ENCODE peak calls at places on chromosome 19, in eight cellular contexts. One of them, this sample, is unnamed.

GRCh38 chr19:51440846-51441409 is 17.3 kb downstream of the SIGLEC8 start:
- DNase-seq in CD4-positive, alpha-beta T cell: no peak
- DNase-seq in fibroblast of pulmonary artery: no peak
- DNase-seq in activated B cell treated with CpG ODN at 0.5 μM for 24 hours: no peak
- DNase-seq in left ventricle myocardium inferior: no peak
- DNase-seq in cardiac fibroblast: no peak
- DNase-seq in body of pancreas: no peak
- DNase-seq in GM06990: no peak
- DNase-seq in this sample: no peak

GRCh38 chr19:5711025-5711424 is 8.9 kb downstream of the LONP1 start:
- DNase-seq in CD4-positive, alpha-beta T cell: no peak
- DNase-seq in fibroblast of pulmonary artery: no peak
- DNase-seq in activated B cell treated with CpG ODN at 0.5 μM for 24 hours: no peak
- DNase-seq in left ventricle myocardium inferior: no peak
- DNase-seq in cardiac fibroblast: no peak
- DNase-seq in body of pancreas: no peak
- DNase-seq in GM06990: no peak
- DNase-seq in this sample: no peak

GRCh38 chr19:7870571-7871279 is 3.5 kb downstream of the PRR36 start:
- DNase-seq in CD4-positive, alpha-beta T cell: peak
- DNase-seq in fibroblast of pulmonary artery: peak
- DNase-seq in activated B cell treated with CpG ODN at 0.5 μM for 24 hours: no peak
- DNase-seq in left ventricle myocardium inferior: no peak
- DNase-seq in cardiac fibroblast: peak
- DNase-seq in body of pancreas: peak
- DNase-seq in GM06990: peak
- DNase-seq in this sample: no peak

GRCh38 chr19:32396046-32396652 is 9.4 kb upstream of the DPY19L3 start:
- DNase-seq in CD4-positive, alpha-beta T cell: no peak
- DNase-seq in fibroblast of pulmonary artery: no peak
- DNase-seq in activated B cell treated with CpG ODN at 0.5 μM for 24 hours: no peak
- DNase-seq in left ventricle myocardium inferior: no peak
- DNase-seq in cardiac fibroblast: no peak
- DNase-seq in body of pancreas: no peak
- DNase-seq in GM06990: no peak
- DNase-seq in this sample: no peak

GRCh38 chr19:34244611-34245299 is 9.6 kb upstream of the GARRE1 start:
- DNase-seq in CD4-positive, alpha-beta T cell: no peak
- DNase-seq in fibroblast of pulmonary artery: no peak
- DNase-seq in activated B cell treated with CpG ODN at 0.5 μM for 24 hours: no peak
- DNase-seq in left ventricle myocardium inferior: no peak
- DNase-seq in cardiac fibroblast: no peak
- DNase-seq in body of pancreas: peak
- DNase-seq in GM06990: no peak
- DNase-seq in this sample: no peak

GRCh38 chr19:5000120-5000611 is 31.3 kb downstream of the KDM4B start:
- DNase-seq in CD4-positive, alpha-beta T cell: no peak
- DNase-seq in fibroblast of pulmonary artery: no peak
- DNase-seq in activated B cell treated with CpG ODN at 0.5 μM for 24 hours: no peak
- DNase-seq in left ventricle myocardium inferior: no peak
- DNase-seq in cardiac fibroblast: no peak
- DNase-seq in body of pancreas: no peak
- DNase-seq in GM06990: no peak
- DNase-seq in this sample: no peak

GRCh38 chr19:2477732-2478191 is 1.8 kb downstream of the GADD45B start:
- DNase-seq in CD4-positive, alpha-beta T cell: no peak
- DNase-seq in fibroblast of pulmonary artery: peak
- DNase-seq in activated B cell treated with CpG ODN at 0.5 μM for 24 hours: peak
- DNase-seq in left ventricle myocardium inferior: no peak
- DNase-seq in cardiac fibroblast: peak
- DNase-seq in body of pancreas: no peak
- DNase-seq in GM06990: peak
- DNase-seq in this sample: no peak

GRCh38 chr19:42281175-42282035 is 12.4 kb downstream of the CIC start:
- DNase-seq in CD4-positive, alpha-beta T cell: no peak
- DNase-seq in fibroblast of pulmonary artery: peak
- DNase-seq in activated B cell treated with CpG ODN at 0.5 μM for 24 hours: peak
- DNase-seq in left ventricle myocardium inferior: peak
- DNase-seq in cardiac fibroblast: peak
- DNase-seq in body of pancreas: peak
- DNase-seq in GM06990: peak
- DNase-seq in this sample: no peak

GRCh38 chr19:15136234-15136954 is 29.2 kb downstream of the SYDE1 start:
- DNase-seq in CD4-positive, alpha-beta T cell: no peak
- DNase-seq in fibroblast of pulmonary artery: no peak
- DNase-seq in activated B cell treated with CpG ODN at 0.5 μM for 24 hours: no peak
- DNase-seq in left ventricle myocardium inferior: no peak
- DNase-seq in cardiac fibroblast: no peak
- DNase-seq in body of pancreas: no peak
- DNase-seq in GM06990: no peak
- DNase-seq in this sample: no peak

GRCh38 chr19:4694211-4694987 is 24.3 kb upstream of the MYDGF start:
- DNase-seq in CD4-positive, alpha-beta T cell: no peak
- DNase-seq in fibroblast of pulmonary artery: peak
- DNase-seq in activated B cell treated with CpG ODN at 0.5 μM for 24 hours: no peak
- DNase-seq in left ventricle myocardium inferior: peak
- DNase-seq in cardiac fibroblast: peak
- DNase-seq in body of pancreas: no peak
- DNase-seq in GM06990: no peak
- DNase-seq in this sample: no peak

GRCh38 chr19:39188960-39189359 is 7.8 kb upstream of the NCCRP1 start:
- DNase-seq in CD4-positive, alpha-beta T cell: no peak
- DNase-seq in fibroblast of pulmonary artery: no peak
- DNase-seq in activated B cell treated with CpG ODN at 0.5 μM for 24 hours: no peak
- DNase-seq in left ventricle myocardium inferior: no peak
- DNase-seq in cardiac fibroblast: no peak
- DNase-seq in body of pancreas: no peak
- DNase-seq in GM06990: no peak
- DNase-seq in this sample: no peak

GRCh38 chr19:23415561-23416191 is 20.4 kb upstream of the ZNF91 start:
- DNase-seq in CD4-positive, alpha-beta T cell: no peak
- DNase-seq in fibroblast of pulmonary artery: peak
- DNase-seq in activated B cell treated with CpG ODN at 0.5 μM for 24 hours: no peak
- DNase-seq in left ventricle myocardium inferior: peak
- DNase-seq in cardiac fibroblast: no peak
- DNase-seq in body of pancreas: peak
- DNase-seq in GM06990: no peak
- DNase-seq in this sample: no peak

GRCh38 chr19:58021541-58022282 is 12.1 kb upstream of the ZSCAN1 start:
- DNase-seq in CD4-positive, alpha-beta T cell: no peak
- DNase-seq in fibroblast of pulmonary artery: peak
- DNase-seq in activated B cell treated with CpG ODN at 0.5 μM for 24 hours: no peak
- DNase-seq in left ventricle myocardium inferior: no peak
- DNase-seq in cardiac fibroblast: peak
- DNase-seq in body of pancreas: peak
- DNase-seq in GM06990: no peak
- DNase-seq in this sample: no peak

GRCh38 chr19:39949026-39949747 is 14.8 kb upstream of the FCGBP start:
- DNase-seq in CD4-positive, alpha-beta T cell: no peak
- DNase-seq in fibroblast of pulmonary artery: no peak
- DNase-seq in activated B cell treated with CpG ODN at 0.5 μM for 24 hours: no peak
- DNase-seq in left ventricle myocardium inferior: no peak
- DNase-seq in cardiac fibroblast: no peak
- DNase-seq in body of pancreas: no peak
- DNase-seq in GM06990: no peak
- DNase-seq in this sample: peak

GRCh38 chr19:5045956-5046338 is 77.0 kb downstream of the KDM4B start:
- DNase-seq in CD4-positive, alpha-beta T cell: no peak
- DNase-seq in fibroblast of pulmonary artery: no peak
- DNase-seq in activated B cell treated with CpG ODN at 0.5 μM for 24 hours: no peak
- DNase-seq in left ventricle myocardium inferior: no peak
- DNase-seq in cardiac fibroblast: no peak
- DNase-seq in body of pancreas: no peak
- DNase-seq in GM06990: no peak
- DNase-seq in this sample: no peak

GRCh38 chr19:23560051-23560450 is 127.0 kb downstream of the ZNF675 start:
- DNase-seq in CD4-positive, alpha-beta T cell: no peak
- DNase-seq in fibroblast of pulmonary artery: no peak
- DNase-seq in activated B cell treated with CpG ODN at 0.5 μM for 24 hours: no peak
- DNase-seq in left ventricle myocardium inferior: no peak
- DNase-seq in cardiac fibroblast: no peak
- DNase-seq in body of pancreas: no peak
- DNase-seq in GM06990: no peak
- DNase-seq in this sample: no peak

GRCh38 chr19:6801397-6802086 is 29.0 kb downstream of the VAV1 start:
- DNase-seq in CD4-positive, alpha-beta T cell: peak
- DNase-seq in fibroblast of pulmonary artery: peak
- DNase-seq in activated B cell treated with CpG ODN at 0.5 μM for 24 hours: peak
- DNase-seq in left ventricle myocardium inferior: peak
- DNase-seq in cardiac fibroblast: peak
- DNase-seq in body of pancreas: peak
- DNase-seq in GM06990: peak
- DNase-seq in this sample: no peak

GRCh38 chr19:6800991-6801396 is 28.5 kb downstream of the VAV1 start:
- DNase-seq in CD4-positive, alpha-beta T cell: no peak
- DNase-seq in fibroblast of pulmonary artery: peak
- DNase-seq in activated B cell treated with CpG ODN at 0.5 μM for 24 hours: no peak
- DNase-seq in left ventricle myocardium inferior: no peak
- DNase-seq in cardiac fibroblast: peak
- DNase-seq in body of pancreas: no peak
- DNase-seq in GM06990: no peak
- DNase-seq in this sample: no peak

GRCh38 chr19:6803036-6803404 is 30.5 kb downstream of the VAV1 start:
- DNase-seq in CD4-positive, alpha-beta T cell: no peak
- DNase-seq in fibroblast of pulmonary artery: no peak
- DNase-seq in activated B cell treated with CpG ODN at 0.5 μM for 24 hours: peak
- DNase-seq in left ventricle myocardium inferior: no peak
- DNase-seq in cardiac fibroblast: no peak
- DNase-seq in body of pancreas: no peak
- DNase-seq in GM06990: no peak
- DNase-seq in this sample: no peak

GRCh38 chr19:6806488-6806887 is 34.0 kb downstream of the VAV1 start:
- DNase-seq in CD4-positive, alpha-beta T cell: no peak
- DNase-seq in fibroblast of pulmonary artery: no peak
- DNase-seq in activated B cell treated with CpG ODN at 0.5 μM for 24 hours: no peak
- DNase-seq in left ventricle myocardium inferior: no peak
- DNase-seq in cardiac fibroblast: no peak
- DNase-seq in body of pancreas: no peak
- DNase-seq in GM06990: no peak
- DNase-seq in this sample: no peak

DNA sequence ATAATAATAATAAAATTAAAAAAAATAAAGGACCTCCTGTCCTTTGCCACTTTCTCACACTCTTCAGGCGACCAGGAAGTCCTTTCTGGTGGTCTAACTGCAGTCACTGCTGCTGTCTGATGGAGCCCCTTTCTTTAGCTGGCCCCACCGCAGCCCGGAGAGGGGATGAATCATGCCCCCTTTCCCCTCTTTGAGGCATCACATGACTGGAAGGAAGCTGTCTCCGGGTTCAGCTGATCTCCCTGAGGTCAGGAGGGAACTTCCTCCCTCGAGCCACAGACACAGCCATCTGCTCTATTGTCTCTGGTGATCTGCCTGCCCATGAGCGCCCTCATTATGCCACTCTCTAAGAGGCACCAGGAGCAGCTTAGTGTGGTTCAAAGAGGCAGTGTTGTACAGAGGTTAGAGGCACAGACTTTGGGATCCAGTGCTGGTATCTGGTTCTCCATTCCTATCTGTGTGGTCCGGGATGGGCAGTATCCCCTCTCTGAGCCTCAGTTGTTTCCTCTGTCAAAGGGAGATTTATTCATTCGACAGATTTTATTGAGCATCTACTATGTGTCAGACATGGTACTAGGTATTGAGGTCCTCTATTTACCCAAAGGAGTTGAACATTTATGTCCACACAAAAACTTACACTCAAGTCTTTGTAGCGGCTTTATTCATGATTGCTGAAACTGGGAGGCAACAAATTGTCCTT is 30.0 kb downstream of the VAV1 start:
- DNase-seq in CD4-positive, alpha-beta T cell: peak
- DNase-seq in fibroblast of pulmonary artery: no peak
- DNase-seq in activated B cell treated with CpG ODN at 0.5 μM for 24 hours: peak
- DNase-seq in left ventricle myocardium inferior: peak
- DNase-seq in cardiac fibroblast: peak
- DNase-seq in body of pancreas: peak
- DNase-seq in GM06990: peak
- DNase-seq in this sample: no peak
- TF ChIP-seq CTCF in CD4-positive, alpha-beta T cell: no peak
- TF ChIP-seq CTCF in fibroblast of pulmonary artery: no peak
- TF ChIP-seq CTCF in activated B cell treated with CpG ODN at 0.5 μM for 24 hours: no peak
- TF ChIP-seq CTCF in left ventricle myocardium inferior: no peak
- TF ChIP-seq CTCF in cardiac fibroblast: no peak
- TF ChIP-seq CTCF in body of pancreas: no peak
- TF ChIP-seq CTCF in GM06990: peak
- TF ChIP-seq CTCF in this sample: no peak

GRCh38 chr19:547836-548720 is 4.2 kb downstream of the GZMM start:
- DNase-seq in CD4-positive, alpha-beta T cell: no peak
- DNase-seq in fibroblast of pulmonary artery: no peak
- DNase-seq in activated B cell treated with CpG ODN at 0.5 μM for 24 hours: no peak
- DNase-seq in left ventricle myocardium inferior: no peak
- DNase-seq in cardiac fibroblast: no peak
- DNase-seq in body of pancreas: no peak
- DNase-seq in GM06990: no peak
- DNase-seq in this sample: no peak
- TF ChIP-seq CTCF in CD4-positive, alpha-beta T cell: no peak
- TF ChIP-seq CTCF in fibroblast of pulmonary artery: no peak
- TF ChIP-seq CTCF in activated B cell treated with CpG ODN at 0.5 μM for 24 hours: no peak
- TF ChIP-seq CTCF in left ventricle myocardium inferior: no peak
- TF ChIP-seq CTCF in cardiac fibroblast: no peak
- TF ChIP-seq CTCF in body of pancreas: no peak
- TF ChIP-seq CTCF in GM06990: no peak
- TF ChIP-seq CTCF in this sample: no peak

GRCh38 chr19:423691-424466 is 14.9 kb upstream of the C2CD4C start:
- DNase-seq in CD4-positive, alpha-beta T cell: no peak
- DNase-seq in fibroblast of pulmonary artery: no peak
- DNase-seq in activated B cell treated with CpG ODN at 0.5 μM for 24 hours: no peak
- DNase-seq in left ventricle myocardium inferior: no peak
- DNase-seq in cardiac fibroblast: no peak
- DNase-seq in body of pancreas: no peak
- DNase-seq in GM06990: no peak
- DNase-seq in this sample: no peak
- TF ChIP-seq CTCF in CD4-positive, alpha-beta T cell: no peak
- TF ChIP-seq CTCF in fibroblast of pulmonary artery: no peak
- TF ChIP-seq CTCF in activated B cell treated with CpG ODN at 0.5 μM for 24 hours: no peak
- TF ChIP-seq CTCF in left ventricle myocardium inferior: no peak
- TF ChIP-seq CTCF in cardiac fibroblast: no peak
- TF ChIP-seq CTCF in body of pancreas: no peak
- TF ChIP-seq CTCF in GM06990: no peak
- TF ChIP-seq CTCF in this sample: no peak

DNA sequence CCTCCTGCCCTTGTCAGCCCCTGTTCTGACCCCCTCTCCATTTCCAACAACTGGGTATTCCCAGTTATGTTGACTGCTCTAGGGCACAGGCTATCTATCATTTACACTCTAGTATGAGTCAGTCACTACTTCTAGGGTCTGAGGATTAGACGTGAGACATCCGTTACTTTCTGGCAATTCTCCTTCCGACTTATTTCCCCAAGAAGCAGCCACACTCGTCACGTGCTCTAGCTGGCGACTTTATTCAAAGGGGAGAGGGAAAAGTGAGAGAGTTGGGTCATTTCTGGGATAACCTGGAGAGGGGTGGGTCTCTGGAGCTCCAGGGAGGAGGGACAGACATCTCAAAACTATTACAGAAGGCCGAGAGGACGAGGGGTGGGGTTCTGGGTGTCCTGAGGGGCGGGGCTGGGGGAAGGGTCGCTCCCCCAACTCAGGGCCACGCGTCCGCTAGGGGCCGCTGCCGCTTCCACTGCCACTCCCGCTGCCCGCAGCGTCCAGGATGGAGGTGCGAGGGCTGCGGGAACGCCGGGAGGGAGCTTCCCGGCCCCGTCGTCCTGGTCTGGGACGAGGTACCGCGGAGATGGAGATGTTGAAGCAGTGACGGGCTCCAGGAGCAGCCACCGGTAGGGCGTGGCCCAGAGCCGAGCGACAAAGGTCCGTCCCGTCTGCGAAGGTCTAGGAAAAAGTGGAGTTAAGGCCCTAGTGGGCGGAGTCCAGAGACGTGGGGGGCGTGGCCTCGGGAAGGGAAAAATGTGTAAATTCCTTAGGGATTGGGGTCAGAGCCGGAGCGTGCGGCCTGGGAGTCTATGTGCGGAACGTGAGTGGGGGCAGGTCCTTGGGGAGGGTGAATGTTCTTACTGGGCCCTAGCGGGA is 8.9 kb downstream of the RTBDN start:
- DNase-seq in CD4-positive, alpha-beta T cell: no peak
- DNase-seq in fibroblast of pulmonary artery: no peak
- DNase-seq in activated B cell treated with CpG ODN at 0.5 μM for 24 hours: no peak
- DNase-seq in left ventricle myocardium inferior: no peak
- DNase-seq in cardiac fibroblast: peak
- DNase-seq in body of pancreas: peak
- DNase-seq in GM06990: no peak
- DNase-seq in this sample: no peak
- TF ChIP-seq CTCF in CD4-positive, alpha-beta T cell: peak
- TF ChIP-seq CTCF in fibroblast of pulmonary artery: peak
- TF ChIP-seq CTCF in activated B cell treated with CpG ODN at 0.5 μM for 24 hours: no peak
- TF ChIP-seq CTCF in left ventricle myocardium inferior: peak
- TF ChIP-seq CTCF in cardiac fibroblast: peak
- TF ChIP-seq CTCF in body of pancreas: peak
- TF ChIP-seq CTCF in GM06990: peak
- TF ChIP-seq CTCF in this sample: peak

This sample was measured in mesothelial cell of epicardium.